ENCODE peak calls at places on chromosomes 11 and 22, in four cellular contexts. Q, I, X and T are unnamed samples.

GRCh38 chr11:45899448-45900174 is 7.5 kb downstream of the FREY1 start:
- DNase-seq in Q (peak), I (no peak), X (peak), T (no peak)

GRCh38 chr22:42294034-42294985 is 23.9 kb upstream of the TCF20 start:
- DNase-seq in Q (no peak), I (no peak), X (peak), T (peak)

GRCh38 chr11:65424200-65425104 is 1.9 kb downstream of the NEAT1 start:
- DNase-seq in Q (no peak), I (no peak), X (peak), T (peak)

GRCh38 chr11:133898770-133899115 is 53.4 kb upstream of the SPATA19 start:
- DNase-seq in Q (no peak), I (no peak), X (no peak), T (no peak)

GRCh38 chr11:65425105-65425970 is 2.7 kb downstream of the NEAT1 start:
- DNase-seq in Q (no peak), I (peak), X (peak), T (peak)

GRCh38 chr22:23431337-23432072 is 148.6 kb downstream of the IGLL1 start:
- DNase-seq in Q (no peak), I (no peak), X (no peak), T (no peak)

GRCh38 chr11:99069831-99070444 is 49.2 kb downstream of the CNTN5 start:
- DNase-seq in Q (no peak), I (no peak), X (peak), T (no peak)

GRCh38 chr11:116427903-116428637 is 344.7 kb downstream of the BUD13 start:
- DNase-seq in Q (peak), I (no peak), X (no peak), T (no peak)

GRCh38 chr11:6468712-6469495 is 4.8 kb downstream of the TRIM3 start:
- DNase-seq in Q (peak), I (peak), X (peak), T (peak)

GRCh38 chr11:120182357-120182756 is 28.5 kb upstream of the OAF start:
- DNase-seq in Q (no peak), I (no peak), X (no peak), T (no peak)

GRCh38 chr22:24414523-24414922 is 12.9 kb upstream of the ADORA2A start:
- DNase-seq in Q (peak), I (no peak), X (no peak), T (no peak)

GRCh38 chr22:41445171-41446056 is 1.2 kb downstream of the TOB2 start:
- DNase-seq in Q (no peak), I (no peak), X (no peak), T (peak)

GRCh38 chr11:65310756-65311155 is 3.9 kb upstream of the CDC42EP2 start:
- DNase-seq in Q (no peak), I (no peak), X (peak), T (no peak)

GRCh38 chr11:57214087-57214395 is 23.0 kb downstream of the APLNR start:
- DNase-seq in Q (no peak), I (no peak), X (peak), T (no peak)

GRCh38 chr11:134818531-134818930 is 406.5 kb upstream of the B3GAT1 start:
- DNase-seq in Q (no peak), I (no peak), X (no peak), T (peak)

GRCh38 chr11:12020546-12020945 is 12.1 kb upstream of the DKK3 start:
- DNase-seq in Q (no peak), I (no peak), X (no peak), T (no peak)

GRCh38 chr22:20143883-20144665 is 6.8 kb downstream of the CCDC188 start:
- DNase-seq in Q (no peak), I (no peak), X (no peak), T (no peak)

GRCh38 chr11:123681007-123681406 is 26.6 kb upstream of the SCN3B start:
- DNase-seq in Q (no peak), I (no peak), X (no peak), T (no peak)

GRCh38 chr22:17570851-17571631 is 7.7 kb downstream of the SLC25A18 start:
- DNase-seq in Q (no peak), I (no peak), X (peak), T (peak)

GRCh38 chr22:46769706-46770105 is 7.3 kb downstream of the TBC1D22A start:
- DNase-seq in Q (no peak), I (no peak), X (no peak), T (no peak)

GRCh38 chr11:61347916-61348461 is 13.7 kb downstream of the CYB561A3 start:
- DNase-seq in Q (no peak), I (no peak), X (peak), T (peak)

GRCh38 chr11:42555197-42555596 is 756.6 kb upstream of the API5 start:
- DNase-seq in Q (no peak), I (no peak), X (no peak), T (no peak)

GRCh38 chr11:85950317-85951048 is 95.3 kb downstream of the CCDC83 start:
- DNase-seq in Q (no peak), I (no peak), X (no peak), T (no peak)

GRCh38 chr11:117919326-117920275 is 9.6 kb downstream of the TMPRSS13 start:
- DNase-seq in Q (no peak), I (no peak), X (no peak), T (peak)

GRCh38 chr22:27669798-27670599 is 131.6 kb downstream of the MN1 start:
- DNase-seq in Q (no peak), I (no peak), X (no peak), T (no peak)

GRCh38 chr11:27209562-27210005 is 153.4 kb downstream of the CCDC34 start:
- DNase-seq in Q (no peak), I (peak), X (peak), T (peak)

GRCh38 chr11:32447252-32447651 is 11.9 kb upstream of the WT1 start:
- DNase-seq in Q (no peak), I (no peak), X (no peak), T (no peak)

GRCh38 chr11:32446227-32446626 is 10.9 kb upstream of the WT1 start:
- DNase-seq in Q (no peak), I (no peak), X (no peak), T (no peak)

GRCh38 chr11:32451808-32452207 is 16.5 kb upstream of the WT1 start:
- DNase-seq in Q (no peak), I (no peak), X (no peak), T (no peak)

GRCh38 chr11:32450372-32450771 is 15.0 kb upstream of the WT1 start:
- DNase-seq in Q (no peak), I (no peak), X (no peak), T (no peak)

GRCh38 chr11:32448232-32448631 is 12.9 kb upstream of the WT1 start:
- DNase-seq in Q (no peak), I (peak), X (no peak), T (no peak)
- H2AFZ ChIP-seq in Q (no peak), I (no peak), X (no peak), T (no peak)

DNA sequence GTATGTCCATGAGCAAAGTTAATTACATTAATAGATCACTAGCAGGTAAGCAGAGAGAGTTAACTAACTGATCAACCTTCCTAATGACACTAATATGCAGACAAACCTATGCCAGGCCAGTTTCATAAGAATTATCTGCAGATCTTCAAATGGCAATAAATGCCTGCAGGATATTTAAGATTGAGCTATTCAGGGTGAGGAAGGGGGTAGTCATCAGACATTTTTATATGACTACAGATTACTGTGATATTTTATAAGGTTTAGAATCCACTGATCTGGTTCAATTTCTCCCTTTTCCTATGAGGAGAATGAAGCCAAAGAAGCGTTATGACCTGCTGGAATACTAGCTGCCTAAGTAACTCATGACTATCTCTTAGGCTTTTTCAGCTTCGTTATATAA is 30.2 kb downstream of the CARD18 start:
- DNase-seq in Q (no peak), I (no peak), X (no peak), T (no peak)
- H2AFZ ChIP-seq in Q (no peak), I (no peak), X (no peak), T (no peak)

GRCh38 chr11:101345891-101346290 is 216.3 kb upstream of the PGR start:
- DNase-seq in Q (no peak), I (no peak), X (no peak), T (no peak)
- H2AFZ ChIP-seq in Q (no peak), I (no peak), X (no peak), T (no peak)

DNA sequence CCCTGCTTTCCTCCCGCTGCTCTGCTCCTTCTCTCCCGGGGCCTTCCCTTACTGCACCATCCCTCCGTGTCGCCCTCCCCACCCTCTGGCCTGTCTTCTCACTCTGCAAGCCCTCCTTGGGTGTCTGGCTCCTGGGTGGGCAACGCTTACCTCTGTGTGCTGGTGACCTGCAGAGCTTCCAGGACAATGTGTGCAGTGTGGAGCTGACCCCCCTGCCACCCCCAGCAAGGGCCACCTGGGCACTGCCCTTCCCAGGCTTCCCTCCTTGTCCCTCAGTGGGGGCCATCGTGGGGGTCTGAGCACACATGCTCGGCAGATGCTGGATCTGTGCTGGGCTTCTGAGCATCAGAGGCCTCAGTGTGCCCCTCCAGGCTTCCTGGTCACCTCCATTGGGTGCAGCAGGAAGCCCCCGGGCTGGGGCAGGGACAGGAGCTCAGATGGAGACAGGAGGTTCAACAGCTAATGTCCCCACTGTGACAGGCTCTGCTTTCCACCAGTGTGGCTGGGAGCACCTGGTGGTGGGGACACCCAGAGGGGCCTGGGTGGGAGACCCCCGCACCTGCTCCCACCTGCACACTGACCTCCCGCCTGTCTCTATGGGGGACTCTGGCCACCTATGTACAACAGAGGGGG is 7.8 kb upstream of the BRSK2 start:
- DNase-seq in Q (no peak), I (no peak), X (no peak), T (no peak)
- H2AFZ ChIP-seq in Q (no peak), I (no peak), X (no peak), T (no peak)